ENCODE peak calls at places on chromosomes 7 and 10, in six cellular contexts. S, W, L, T, N and Y are unnamed samples.

GRCh38 chr7:47579458-47579857 is 2.5 kb downstream of the TNS3 start:
- DNase-seq in S (no peak), W (no peak), L (no peak), T (no peak), N (no peak), Y (no peak)

GRCh38 chr10:106242301-106242700 is 922.2 kb downstream of the SORCS1 start:
- DNase-seq in S (no peak), W (no peak), L (no peak), T (no peak), N (no peak), Y (no peak)

GRCh38 chr10:107653832-107654287 is 489.4 kb upstream of the SORCS1 start:
- DNase-seq in S (no peak), W (peak), L (no peak), T (peak), N (no peak), Y (no peak)

GRCh38 chr7:42380411-42380810 is 143.4 kb upstream of the GLI3 start:
- DNase-seq in S (no peak), W (no peak), L (no peak), T (no peak), N (no peak), Y (no peak)

GRCh38 chr10:127976286-127976685 is 69.4 kb downstream of the PTPRE start:
- DNase-seq in S (no peak), W (no peak), L (no peak), T (no peak), N (no peak), Y (no peak)

GRCh38 chr10:14416308-14416700 is 85.6 kb upstream of the FRMD4A start:
- DNase-seq in S (no peak), W (peak), L (no peak), T (no peak), N (no peak), Y (no peak)

GRCh38 chr7:42224391-42225003 is 12.5 kb downstream of the GLI3 start:
- DNase-seq in S (no peak), W (no peak), L (no peak), T (no peak), N (no peak), Y (no peak)

GRCh38 chr7:32616625-32617024 is 121.3 kb downstream of the AVL9 start:
- DNase-seq in S (no peak), W (peak), L (no peak), T (no peak), N (no peak), Y (no peak)

GRCh38 chr7:80533287-80533686 is 21.4 kb upstream of the GNAT3 start:
- DNase-seq in S (no peak), W (peak), L (no peak), T (peak), N (no peak), Y (no peak)

GRCh38 chr10:74949843-74950765 is 123.7 kb downstream of the KAT6B start:
- DNase-seq in S (no peak), W (peak), L (no peak), T (no peak), N (no peak), Y (no peak)

GRCh38 chr10:77702166-77702565 is 64.6 kb upstream of the KCNMA1 start:
- DNase-seq in S (no peak), W (peak), L (no peak), T (no peak), N (no peak), Y (no peak)

GRCh38 chr7:80609732-80610131 is 28.7 kb upstream of the CD36 start:
- DNase-seq in S (no peak), W (no peak), L (no peak), T (no peak), N (no peak), Y (no peak)

GRCh38 chr10:96784253-96784652 is 47.8 kb upstream of the LCOR start:
- DNase-seq in S (no peak), W (no peak), L (no peak), T (no peak), N (no peak), Y (no peak)

GRCh38 chr7:108576110-108576509 is 6.4 kb downstream of the DNAJB9 start:
- DNase-seq in S (no peak), W (no peak), L (no peak), T (no peak), N (no peak), Y (no peak)

GRCh38 chr10:69316313-69317059 is 38.2 kb downstream of the HK1 start:
- DNase-seq in S (no peak), W (peak), L (no peak), T (no peak), N (no peak), Y (no peak)

GRCh38 chr7:139035588-139036353 is at the start of gene ZC3HAV1L:
- DNase-seq in S (peak), W (peak), L (peak), T (peak), N (peak), Y (peak)

GRCh38 chr7:23315366-23315765 is 16.2 kb downstream of the MALSU1 start:
- DNase-seq in S (no peak), W (no peak), L (no peak), T (no peak), N (no peak), Y (no peak)

GRCh38 chr7:15612205-15612604 is 50.4 kb upstream of the AGMO start:
- DNase-seq in S (no peak), W (no peak), L (no peak), T (no peak), N (no peak), Y (no peak)

GRCh38 chr7:154873722-154874121 is 129.2 kb downstream of the PAXIP1 start:
- DNase-seq in S (no peak), W (no peak), L (no peak), T (no peak), N (no peak), Y (no peak)

GRCh38 chr7:1081931-1082401 is 5.9 kb upstream of the GPER1 start:
- DNase-seq in S (no peak), W (no peak), L (no peak), T (no peak), N (no peak), Y (no peak)

GRCh38 chr7:27661776-27662489 is 750 bp downstream of the HIBADH start:
- DNase-seq in S (no peak), W (no peak), L (no peak), T (no peak), N (peak), Y (no peak)

GRCh38 chr7:107810626-107811025 is 7.6 kb upstream of the SLC26A3 start:
- DNase-seq in S (no peak), W (no peak), L (no peak), T (no peak), N (no peak), Y (no peak)

GRCh38 chr10:133278577-133279265 is 2.1 kb upstream of the ADAM8 start:
- DNase-seq in S (peak), W (peak), L (peak), T (peak), N (peak), Y (peak)

GRCh38 chr10:5987747-5988146 is 10.4 kb upstream of the IL15RA start:
- DNase-seq in S (no peak), W (no peak), L (no peak), T (no peak), N (no peak), Y (no peak)

GRCh38 chr10:123621910-123622309 is 44.2 kb upstream of the GPR26 start:
- DNase-seq in S (no peak), W (no peak), L (no peak), T (no peak), N (no peak), Y (no peak)

GRCh38 chr10:1109795-1110673 is 53.8 kb downstream of the WDR37 start:
- DNase-seq in S (peak), W (peak), L (peak), T (peak), N (peak), Y (no peak)

GRCh38 chr7:8481096-8481495 is 47.7 kb downstream of the NXPH1 start:
- DNase-seq in S (no peak), W (no peak), L (no peak), T (no peak), N (no peak), Y (no peak)

GRCh38 chr7:91940171-91940570 is 491 bp upstream of the AKAP9 start:
- DNase-seq in S (no peak), W (peak), L (no peak), T (no peak), N (peak), Y (no peak)

GRCh38 chr10:79185796-79186374 is 117.1 kb downstream of the ZMIZ1 start:
- DNase-seq in S (no peak), W (no peak), L (no peak), T (no peak), N (no peak), Y (no peak)

GRCh38 chr10:22349758-22350157 is 4.5 kb downstream of the SPAG6 start:
- DNase-seq in S (no peak), W (no peak), L (no peak), T (no peak), N (no peak), Y (no peak)

GRCh38 chr7:31080112-31080511 is 28.0 kb downstream of the ADCYAP1R1 start:
- DNase-seq in S (no peak), W (no peak), L (no peak), T (no peak), N (no peak), Y (no peak)

GRCh38 chr10:44830022-44830421 is 81.1 kb upstream of the TMEM72 start:
- DNase-seq in S (no peak), W (no peak), L (no peak), T (no peak), N (no peak), Y (no peak)

GRCh38 chr10:126770809-126771208 is 100.3 kb upstream of the C10orf90 start:
- DNase-seq in S (no peak), W (no peak), L (no peak), T (no peak), N (no peak), Y (no peak)

GRCh38 chr7:67105382-67105781 is 108.7 kb downstream of the TYW1 start:
- DNase-seq in S (no peak), W (peak), L (no peak), T (no peak), N (no peak), Y (no peak)